ENCODE peak calls at places on chromosomes 12 and 14, in seven cellular contexts. I is A549, J is astrocyte of the spinal cord, M is hepatocyte, X is ascending aorta, U is choroid plexus epithelial cell, P is endothelial cell. B is an unnamed sample.

GRCh38 chr14:50512463-50512862 is 19.9 kb downstream of the MAP4K5 start:
- DNase-seq in P (no peak), J (no peak), U (no peak), M (no peak), I (no peak), X (no peak), B (no peak)

GRCh38 chr14:92207928-92208265 is 86.1 kb downstream of the CPSF2 start:
- DNase-seq in X (no peak), I (no peak), P (no peak), U (no peak), M (no peak), J (no peak), B (no peak)

GRCh38 chr14:104803916-104804371 is 3.0 kb downstream of the ZBTB42 start:
- DNase-seq in J (no peak), U (peak; percentile 23), X (no peak), I (no peak), M (no peak), P (no peak), B (no peak)

GRCh38 chr14:103016071-103016470 is 41.3 kb downstream of the CDC42BPB start:
- DNase-seq in P (no peak), U (no peak), X (no peak), J (no peak), M (no peak), I (no peak), B (no peak)

GRCh38 chr12:62537544-62537943 is 70.9 kb downstream of the MON2 start:
- DNase-seq in X (no peak), U (peak; percentile 95), J (peak; percentile 83), P (no peak), M (peak; percentile 12), I (no peak), B (no peak)

GRCh38 chr14:21933681-21934080 is 260.1 kb upstream of the OR4E1 start:
- DNase-seq in M (peak; percentile 19), X (no peak), J (no peak), U (peak; percentile 14), P (no peak), I (no peak), B (no peak)

GRCh38 chr12:66176525-66176924 is 6.7 kb upstream of the TMBIM4 start:
- DNase-seq in P (no peak), I (no peak), J (no peak), M (no peak), U (peak; percentile 55), X (no peak), B (no peak)

GRCh38 chr12:132263451-132264065 is 65.8 kb downstream of the GALNT9 start:
- DNase-seq in U (no peak), M (no peak), J (no peak), X (no peak), I (no peak), P (no peak), B (no peak)

GRCh38 chr12:1117970-1118563 is 127.0 kb downstream of the ERC1 start:
- DNase-seq in X (no peak), P (peak; percentile 58), U (peak; percentile 89), J (peak; percentile 79), I (peak; percentile 13), M (peak; percentile 85), B (peak; percentile 23)

GRCh38 chr12:45216297-45216982 is 545 bp downstream of the ANO6 start:
- DNase-seq in I (peak; percentile 54), X (peak; percentile 31), P (peak; percentile 70), U (peak; percentile 57), J (peak; percentile 49), M (peak; percentile 70), B (peak; percentile 56)

GRCh38 chr12:51898937-51899336 is 8.4 kb upstream of the ACVRL1 start:
- DNase-seq in I (no peak), U (no peak), P (no peak), X (no peak), J (peak; percentile 25), M (peak; percentile 5), B (no peak)

GRCh38 chr12:109111775-109112491 is 4.5 kb upstream of the ACACB start:
- DNase-seq in I (peak; percentile 72), U (peak; percentile 76), J (peak; percentile 73), M (peak; percentile 74), P (peak; percentile 64), X (no peak), B (peak; percentile 60)

GRCh38 chr12:110001596-110001995 is 2.4 kb downstream of the ANKRD13A start:
- DNase-seq in U (no peak), I (no peak), M (no peak), P (no peak), X (no peak), J (peak; percentile 72), B (no peak)

GRCh38 chr14:30528119-30528518 is 30.8 kb upstream of the G2E3 start:
- DNase-seq in P (no peak), X (no peak), J (no peak), I (no peak), M (no peak), U (no peak), B (no peak)

GRCh38 chr14:95125951-95126350 is 31.4 kb downstream of the DICER1 start:
- DNase-seq in M (no peak), U (no peak), X (no peak), J (no peak), I (no peak), P (no peak), B (no peak)

GRCh38 chr14:95126906-95127530 is 30.3 kb downstream of the DICER1 start:
- DNase-seq in J (no peak), M (no peak), X (no peak), I (no peak), P (no peak), U (no peak), B (no peak)

GRCh38 chr14:95123895-95124579 is 33.3 kb downstream of the DICER1 start:
- DNase-seq in M (no peak), X (no peak), J (no peak), U (no peak), I (no peak), P (no peak), B (no peak)

GRCh38 chr14:95127531-95127911 is 29.8 kb downstream of the DICER1 start:
- DNase-seq in U (no peak), P (no peak), I (no peak), J (no peak), X (no peak), M (no peak), B (no peak)

DNA sequence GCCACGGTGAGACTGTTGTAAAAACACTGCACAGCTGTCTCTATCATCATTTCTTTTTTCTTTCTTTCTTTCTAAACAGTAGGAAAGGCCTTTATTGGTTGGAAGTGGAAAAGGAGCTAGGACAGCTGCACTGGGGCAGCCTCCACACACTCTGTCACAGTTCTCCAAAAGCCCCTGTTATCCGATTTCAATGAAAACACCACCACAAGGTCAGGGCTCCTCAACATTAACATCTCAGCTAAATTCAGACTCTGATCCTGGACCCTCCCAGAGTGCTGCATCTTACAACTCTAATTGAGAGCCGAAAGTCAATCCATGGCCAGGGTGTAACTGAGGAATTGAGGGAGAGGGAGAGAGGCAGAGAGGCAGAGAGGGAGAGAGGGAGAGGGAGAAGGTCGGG is 32.2 kb downstream of the DICER1 start:
- DNase-seq in U (no peak), J (no peak), M (no peak), I (no peak), X (no peak), P (no peak), B (no peak)
- TF ChIP-seq CTCF in U (no peak), J (no peak), M (no peak), I (no peak), X (no peak), P (no peak), B (no peak)

DNA sequence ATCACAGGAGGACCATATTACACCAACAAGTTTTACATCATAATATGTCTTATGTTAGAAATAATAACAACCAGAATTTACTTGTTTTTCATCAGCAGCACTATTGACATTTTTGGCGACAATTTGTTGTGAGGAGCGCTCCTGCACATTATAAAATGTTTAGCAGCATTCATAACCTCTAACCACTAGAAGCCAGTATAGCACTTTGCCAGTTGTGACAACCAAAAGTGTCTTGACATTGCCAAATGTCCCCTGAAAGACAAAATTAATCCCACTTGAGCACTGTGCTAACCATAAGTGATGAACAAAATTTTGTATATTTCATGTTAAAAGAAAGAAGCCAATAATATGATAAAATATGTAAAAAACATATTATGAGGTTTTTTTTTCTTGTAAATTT is 356.9 kb upstream of the LMO3 start:
- DNase-seq in X (no peak), J (no peak), M (no peak), I (no peak), P (no peak), U (no peak), B (no peak)
- TF ChIP-seq CTCF in X (no peak), J (no peak), M (no peak), I (peak; percentile 12), P (no peak), U (no peak), B (no peak)

DNA sequence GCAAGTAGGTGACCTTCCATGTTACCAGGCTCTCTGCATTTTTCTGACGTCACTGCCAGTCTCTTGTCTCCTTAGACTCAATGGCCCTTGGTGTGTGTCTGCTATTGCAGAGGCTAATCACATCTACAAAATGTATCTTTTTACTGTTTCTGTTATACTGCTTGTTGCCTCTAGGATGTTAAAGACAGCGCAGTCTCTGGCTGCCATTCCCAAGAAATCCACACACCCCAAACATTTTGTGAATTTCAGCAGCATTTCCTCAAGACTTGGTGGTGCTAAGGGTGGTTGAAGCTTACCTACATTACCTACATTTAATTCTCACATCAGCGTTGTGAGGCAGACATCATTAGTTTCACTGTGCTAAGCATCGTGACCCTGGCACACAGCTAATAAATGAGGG is 87.2 kb downstream of the C12orf75 start:
- DNase-seq in U (no peak), M (no peak), I (no peak), J (no peak), P (no peak), X (no peak), B (no peak)
- TF ChIP-seq CTCF in U (peak; percentile 18), M (no peak), I (no peak), J (no peak), P (no peak), X (no peak), B (no peak)

GRCh38 chr12:2509137-2509536 is 285.6 kb upstream of the FKBP4 start:
- DNase-seq in M (no peak), P (no peak), X (no peak), U (no peak), J (no peak), I (no peak), B (no peak)
- TF ChIP-seq CTCF in M (no peak), P (no peak), X (no peak), U (no peak), J (no peak), I (no peak), B (no peak)

DNA sequence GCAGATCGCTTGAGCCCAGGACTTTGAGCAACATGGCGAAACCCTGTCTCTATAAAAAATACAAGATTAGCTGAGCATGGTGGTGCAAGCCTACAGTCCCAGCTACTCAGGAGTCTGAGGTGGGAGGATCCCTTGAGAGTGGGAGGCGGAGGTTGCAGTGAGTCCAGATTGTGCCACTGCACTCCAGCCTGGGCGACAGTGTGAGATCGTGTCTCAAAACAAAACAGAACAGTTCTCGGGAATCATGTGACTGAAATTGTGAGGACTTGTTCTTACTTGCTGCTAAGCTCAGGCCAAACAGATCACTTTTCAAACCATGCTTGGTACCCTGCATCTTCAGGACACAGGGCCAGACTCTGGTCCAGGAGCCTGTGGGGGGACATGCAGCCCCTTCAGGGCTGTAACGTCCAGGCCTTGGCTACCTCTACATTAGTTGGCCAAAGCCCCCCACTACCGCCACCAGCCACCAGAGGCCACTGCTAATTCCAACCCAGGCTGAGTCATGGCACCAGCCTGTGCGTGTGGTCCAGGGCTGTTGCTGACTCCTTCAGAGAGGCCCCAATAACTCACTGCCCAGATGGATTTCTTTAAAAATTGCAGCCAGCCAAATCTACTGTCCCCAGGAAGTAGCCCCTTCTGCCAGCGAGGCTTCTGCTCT is 33.4 kb upstream of the SYNDIG1L start:
- DNase-seq in J (peak; percentile 51), P (peak; percentile 60), U (peak; percentile 74), X (no peak), M (peak; percentile 47), I (peak; percentile 51), B (peak; percentile 50)
- TF ChIP-seq CTCF in J (peak; percentile 84), P (peak; percentile 62), U (peak; percentile 85), X (peak; percentile 32), M (peak; percentile 34), I (peak; percentile 33), B (peak; percentile 62)

B was measured in GM13977.